ENCODE peak calls at places on chromosomes 5 and 9, in nine cellular contexts. One of them, this sample, is unnamed.

GRCh38 chr5:160747963-160748362 is 104.0 kb downstream of the ATP10B start:
- DNase-seq in CD8-positive, alpha-beta T cell: no peak
- DNase-seq in left colon: no peak
- DNase-seq in AG04450: no peak
- DNase-seq in ovary: no peak
- DNase-seq in T-helper 9 cell: no peak
- DNase-seq in NCI-H510A treated with DMSO at 0.1 percent for 48 hours: no peak
- DNase-seq in T-helper 17 cell: no peak
- DNase-seq in hepatocyte: no peak
- DNase-seq in this sample: no peak

GRCh38 chr9:76868897-76869296 is 37.0 kb downstream of the PRUNE2 start:
- DNase-seq in hepatocyte: no peak
- DNase-seq in T-helper 17 cell: no peak
- DNase-seq in NCI-H510A treated with DMSO at 0.1 percent for 48 hours: peak; percentile 46
- DNase-seq in ovary: no peak
- DNase-seq in AG04450: no peak
- DNase-seq in CD8-positive, alpha-beta T cell: no peak
- DNase-seq in T-helper 9 cell: no peak
- DNase-seq in left colon: no peak
- DNase-seq in this sample: peak; percentile 67

GRCh38 chr9:37921168-37921510 is 17.2 kb upstream of the SLC25A51 start:
- DNase-seq in CD8-positive, alpha-beta T cell: no peak
- DNase-seq in NCI-H510A treated with DMSO at 0.1 percent for 48 hours: no peak
- DNase-seq in left colon: no peak
- DNase-seq in AG04450: no peak
- DNase-seq in hepatocyte: no peak
- DNase-seq in T-helper 17 cell: no peak
- DNase-seq in T-helper 9 cell: no peak
- DNase-seq in ovary: peak; percentile 13
- DNase-seq in this sample: peak; percentile 45

GRCh38 chr5:44638286-44638869 is 170.4 kb upstream of the MRPS30 start:
- DNase-seq in ovary: no peak
- DNase-seq in CD8-positive, alpha-beta T cell: no peak
- DNase-seq in hepatocyte: no peak
- DNase-seq in left colon: no peak
- DNase-seq in NCI-H510A treated with DMSO at 0.1 percent for 48 hours: no peak
- DNase-seq in T-helper 17 cell: no peak
- DNase-seq in T-helper 9 cell: no peak
- DNase-seq in AG04450: no peak
- DNase-seq in this sample: no peak

GRCh38 chr9:126842977-126843799 is 17.3 kb upstream of the ZBTB34 start:
- DNase-seq in left colon: no peak
- DNase-seq in ovary: no peak
- DNase-seq in NCI-H510A treated with DMSO at 0.1 percent for 48 hours: no peak
- DNase-seq in AG04450: no peak
- DNase-seq in CD8-positive, alpha-beta T cell: no peak
- DNase-seq in T-helper 9 cell: no peak
- DNase-seq in hepatocyte: no peak
- DNase-seq in T-helper 17 cell: no peak
- DNase-seq in this sample: peak; percentile 48

GRCh38 chr5:38130346-38130745 is 128.0 kb upstream of the EGFLAM start:
- DNase-seq in T-helper 17 cell: no peak
- DNase-seq in CD8-positive, alpha-beta T cell: no peak
- DNase-seq in ovary: no peak
- DNase-seq in hepatocyte: no peak
- DNase-seq in AG04450: no peak
- DNase-seq in left colon: no peak
- DNase-seq in T-helper 9 cell: no peak
- DNase-seq in NCI-H510A treated with DMSO at 0.1 percent for 48 hours: no peak
- DNase-seq in this sample: no peak

GRCh38 chr5:113274836-113275414 is 159.9 kb downstream of the TSSK1B start:
- DNase-seq in T-helper 9 cell: no peak
- DNase-seq in AG04450: no peak
- DNase-seq in ovary: no peak
- DNase-seq in hepatocyte: no peak
- DNase-seq in T-helper 17 cell: no peak
- DNase-seq in NCI-H510A treated with DMSO at 0.1 percent for 48 hours: no peak
- DNase-seq in left colon: no peak
- DNase-seq in CD8-positive, alpha-beta T cell: no peak
- DNase-seq in this sample: peak; percentile 66

GRCh38 chr5:31854181-31854624 is 215.3 kb downstream of the PDZD2 start:
- DNase-seq in left colon: no peak
- DNase-seq in NCI-H510A treated with DMSO at 0.1 percent for 48 hours: no peak
- DNase-seq in AG04450: peak; percentile 4
- DNase-seq in CD8-positive, alpha-beta T cell: no peak
- DNase-seq in ovary: peak; percentile 40
- DNase-seq in hepatocyte: peak; percentile 31
- DNase-seq in T-helper 17 cell: no peak
- DNase-seq in T-helper 9 cell: no peak
- DNase-seq in this sample: peak; percentile 77

GRCh38 chr5:72402959-72403628 is 82.9 kb downstream of the PTCD2 start:
- DNase-seq in T-helper 17 cell: no peak
- DNase-seq in NCI-H510A treated with DMSO at 0.1 percent for 48 hours: no peak
- DNase-seq in CD8-positive, alpha-beta T cell: no peak
- DNase-seq in left colon: no peak
- DNase-seq in ovary: no peak
- DNase-seq in AG04450: no peak
- DNase-seq in hepatocyte: no peak
- DNase-seq in T-helper 9 cell: no peak
- DNase-seq in this sample: no peak

GRCh38 chr5:1511651-1512540 is 11.9 kb downstream of the LPCAT1 start:
- DNase-seq in left colon: peak; percentile 19
- DNase-seq in NCI-H510A treated with DMSO at 0.1 percent for 48 hours: no peak
- DNase-seq in T-helper 17 cell: no peak
- DNase-seq in T-helper 9 cell: no peak
- DNase-seq in CD8-positive, alpha-beta T cell: peak; percentile 18
- DNase-seq in ovary: peak; percentile 27
- DNase-seq in hepatocyte: no peak
- DNase-seq in AG04450: no peak
- DNase-seq in this sample: peak; percentile 58

GRCh38 chr9:133594310-133594709 is 14.9 kb downstream of the FAM163B start:
- DNase-seq in T-helper 9 cell: no peak
- DNase-seq in NCI-H510A treated with DMSO at 0.1 percent for 48 hours: no peak
- DNase-seq in CD8-positive, alpha-beta T cell: no peak
- DNase-seq in T-helper 17 cell: no peak
- DNase-seq in AG04450: no peak
- DNase-seq in hepatocyte: no peak
- DNase-seq in left colon: no peak
- DNase-seq in ovary: no peak
- DNase-seq in this sample: no peak

GRCh38 chr9:105328872-105329728 is 84.6 kb downstream of the SLC44A1 start:
- DNase-seq in T-helper 9 cell: no peak
- DNase-seq in AG04450: no peak
- DNase-seq in ovary: no peak
- DNase-seq in CD8-positive, alpha-beta T cell: no peak
- DNase-seq in hepatocyte: no peak
- DNase-seq in NCI-H510A treated with DMSO at 0.1 percent for 48 hours: no peak
- DNase-seq in T-helper 17 cell: no peak
- DNase-seq in left colon: no peak
- DNase-seq in this sample: no peak

GRCh38 chr5:14008819-14009311 is 64.4 kb upstream of the DNAH5 start:
- DNase-seq in CD8-positive, alpha-beta T cell: no peak
- DNase-seq in NCI-H510A treated with DMSO at 0.1 percent for 48 hours: peak; percentile 93
- DNase-seq in ovary: no peak
- DNase-seq in AG04450: peak; percentile 62
- DNase-seq in T-helper 9 cell: no peak
- DNase-seq in T-helper 17 cell: no peak
- DNase-seq in hepatocyte: peak; percentile 51
- DNase-seq in left colon: no peak
- DNase-seq in this sample: no peak

GRCh38 chr5:142012792-142013388 is at the start of gene GNPDA1:
- DNase-seq in NCI-H510A treated with DMSO at 0.1 percent for 48 hours: peak; percentile 36
- DNase-seq in T-helper 9 cell: peak; percentile 58
- DNase-seq in hepatocyte: peak; percentile 94
- DNase-seq in AG04450: peak; percentile 37
- DNase-seq in T-helper 17 cell: peak; percentile 68
- DNase-seq in ovary: peak; percentile 90
- DNase-seq in CD8-positive, alpha-beta T cell: peak; percentile 58
- DNase-seq in left colon: peak; percentile 77
- DNase-seq in this sample: peak; percentile 93

GRCh38 chr5:96763012-96763411 is 44.7 kb downstream of the ERAP1 start:
- DNase-seq in T-helper 17 cell: no peak
- DNase-seq in CD8-positive, alpha-beta T cell: no peak
- DNase-seq in NCI-H510A treated with DMSO at 0.1 percent for 48 hours: no peak
- DNase-seq in ovary: no peak
- DNase-seq in left colon: no peak
- DNase-seq in hepatocyte: peak; percentile 49
- DNase-seq in AG04450: no peak
- DNase-seq in T-helper 9 cell: no peak
- DNase-seq in this sample: no peak

GRCh38 chr9:93665566-93666278 is 89.3 kb downstream of the PHF2 start:
- DNase-seq in NCI-H510A treated with DMSO at 0.1 percent for 48 hours: no peak
- DNase-seq in T-helper 17 cell: peak; percentile 6
- DNase-seq in ovary: peak; percentile 27
- DNase-seq in T-helper 9 cell: no peak
- DNase-seq in hepatocyte: no peak
- DNase-seq in CD8-positive, alpha-beta T cell: no peak
- DNase-seq in left colon: peak; percentile 12
- DNase-seq in AG04450: no peak
- DNase-seq in this sample: peak; percentile 41

GRCh38 chr5:139912804-139913203 is 117.2 kb downstream of the PSD2 start:
- DNase-seq in T-helper 17 cell: no peak
- DNase-seq in ovary: no peak
- DNase-seq in AG04450: no peak
- DNase-seq in CD8-positive, alpha-beta T cell: no peak
- DNase-seq in hepatocyte: peak; percentile 41
- DNase-seq in NCI-H510A treated with DMSO at 0.1 percent for 48 hours: no peak
- DNase-seq in T-helper 9 cell: no peak
- DNase-seq in left colon: no peak
- DNase-seq in this sample: no peak

GRCh38 chr5:62083247-62083646 is 222.8 kb upstream of the KIF2A start:
- DNase-seq in CD8-positive, alpha-beta T cell: no peak
- DNase-seq in T-helper 17 cell: no peak
- DNase-seq in NCI-H510A treated with DMSO at 0.1 percent for 48 hours: no peak
- DNase-seq in T-helper 9 cell: no peak
- DNase-seq in ovary: no peak
- DNase-seq in left colon: no peak
- DNase-seq in AG04450: no peak
- DNase-seq in hepatocyte: no peak
- DNase-seq in this sample: no peak

GRCh38 chr5:128213340-128213739 is 129.8 kb downstream of the SLC12A2 start:
- DNase-seq in CD8-positive, alpha-beta T cell: no peak
- DNase-seq in ovary: no peak
- DNase-seq in AG04450: no peak
- DNase-seq in T-helper 9 cell: peak; percentile 20
- DNase-seq in hepatocyte: peak; percentile 76
- DNase-seq in T-helper 17 cell: no peak
- DNase-seq in left colon: no peak
- DNase-seq in NCI-H510A treated with DMSO at 0.1 percent for 48 hours: peak; percentile 45
- DNase-seq in this sample: peak; percentile 69

GRCh38 chr9:6106576-6107339 is 91.3 kb upstream of the RANBP6 start:
- DNase-seq in hepatocyte: peak; percentile 38
- DNase-seq in CD8-positive, alpha-beta T cell: no peak
- DNase-seq in AG04450: no peak
- DNase-seq in left colon: no peak
- DNase-seq in T-helper 9 cell: no peak
- DNase-seq in ovary: no peak
- DNase-seq in T-helper 17 cell: no peak
- DNase-seq in NCI-H510A treated with DMSO at 0.1 percent for 48 hours: peak; percentile 4
- DNase-seq in this sample: peak; percentile 66

GRCh38 chr5:32051796-32052195 is 122.3 kb downstream of the GOLPH3 start:
- DNase-seq in CD8-positive, alpha-beta T cell: no peak
- DNase-seq in NCI-H510A treated with DMSO at 0.1 percent for 48 hours: no peak
- DNase-seq in ovary: no peak
- DNase-seq in hepatocyte: no peak
- DNase-seq in AG04450: no peak
- DNase-seq in T-helper 9 cell: no peak
- DNase-seq in left colon: no peak
- DNase-seq in T-helper 17 cell: no peak
- DNase-seq in this sample: no peak

GRCh38 chr5:75484605-75485004 is 26.8 kb downstream of the CERT1 start:
- DNase-seq in ovary: no peak
- DNase-seq in NCI-H510A treated with DMSO at 0.1 percent for 48 hours: no peak
- DNase-seq in T-helper 9 cell: no peak
- DNase-seq in left colon: no peak
- DNase-seq in CD8-positive, alpha-beta T cell: no peak
- DNase-seq in AG04450: no peak
- DNase-seq in T-helper 17 cell: no peak
- DNase-seq in hepatocyte: no peak
- DNase-seq in this sample: no peak

GRCh38 chr5:125316913-125317545 is 570.6 kb upstream of the ZNF608 start:
- DNase-seq in NCI-H510A treated with DMSO at 0.1 percent for 48 hours: no peak
- DNase-seq in CD8-positive, alpha-beta T cell: no peak
- DNase-seq in left colon: no peak
- DNase-seq in hepatocyte: no peak
- DNase-seq in ovary: no peak
- DNase-seq in T-helper 9 cell: no peak
- DNase-seq in AG04450: no peak
- DNase-seq in T-helper 17 cell: no peak
- DNase-seq in this sample: no peak

GRCh38 chr9:18909140-18910018 is 123.6 kb downstream of the SAXO1 start:
- DNase-seq in AG04450: no peak
- DNase-seq in left colon: no peak
- DNase-seq in T-helper 17 cell: no peak
- DNase-seq in CD8-positive, alpha-beta T cell: no peak
- DNase-seq in ovary: no peak
- DNase-seq in NCI-H510A treated with DMSO at 0.1 percent for 48 hours: no peak
- DNase-seq in T-helper 9 cell: no peak
- DNase-seq in hepatocyte: no peak
- DNase-seq in this sample: peak; percentile 47

GRCh38 chr5:136890431-136891148 is 525.2 kb upstream of the TRPC7 start:
- DNase-seq in AG04450: no peak
- DNase-seq in ovary: no peak
- DNase-seq in left colon: no peak
- DNase-seq in hepatocyte: no peak
- DNase-seq in T-helper 17 cell: no peak
- DNase-seq in NCI-H510A treated with DMSO at 0.1 percent for 48 hours: no peak
- DNase-seq in CD8-positive, alpha-beta T cell: no peak
- DNase-seq in T-helper 9 cell: no peak
- DNase-seq in this sample: no peak

GRCh38 chr5:181168595-181169118 is 21.3 kb downstream of the OR2V2 start:
- DNase-seq in hepatocyte: no peak
- DNase-seq in NCI-H510A treated with DMSO at 0.1 percent for 48 hours: no peak
- DNase-seq in AG04450: no peak
- DNase-seq in T-helper 9 cell: no peak
- DNase-seq in CD8-positive, alpha-beta T cell: no peak
- DNase-seq in ovary: no peak
- DNase-seq in T-helper 17 cell: no peak
- DNase-seq in left colon: no peak
- DNase-seq in this sample: no peak

This sample was measured in islet precursor cell.